ENCODE peak calls at places on chromosomes 4 and X, in ten cellular contexts. T is activated T-helper 1 cell treated with anti-CD3 and anti-CD28 coated beads, Interleukin-2, amount 50 U/mL, for 16 hours; A is activated naive CD4-positive, alpha-beta T cell; X is progenitor cell of endocrine pancreas; J is stimulated activated CD4-positive, alpha-beta T cell treated with anti-CD3 and anti-CD28 coated beads, TNF-alpha, amount 100 ng/mL, for 48 hours; S is stimulated activated CD8-positive, alpha-beta memory T cell treated with anti-CD3 and anti-CD28 coated beads, Interleukin-15, amount 100 ng/mL, for 4 hours; P is T-helper 1 cell; K is T follicular helper cell; N is AG10803; U is activated naive CD8-positive, alpha-beta T cell treated with anti-CD3 and anti-CD28 coated beads, Interleukin-2, amount 50 U/mL, for 24 hours. O is an unnamed sample.

GRCh38 chr4:158067646-158068045 is 105.2 kb downstream of the GASK1B start:
- DNase-seq in X (no peak), N (peak), P (no peak), A (no peak), S (no peak), U (no peak), J (no peak), K (no peak), T (no peak), O (no peak)

GRCh38 chr4:153467897-153468262 is 1.7 kb downstream of the TMEM131L start:
- DNase-seq in N (no peak), S (no peak), T (no peak), A (no peak), J (no peak), U (no peak), P (no peak), K (no peak), X (no peak), O (no peak)

GRCh38 chr4:140059159-140059558 is 94.8 kb downstream of the MAML3 start:
- DNase-seq in P (no peak), N (no peak), A (no peak), X (no peak), T (no peak), S (no peak), U (no peak), J (no peak), K (no peak), O (no peak)

GRCh38 chrX:23898412-23898959 is 9.3 kb downstream of the APOO start:
- DNase-seq in K (no peak), X (no peak), T (no peak), U (no peak), S (no peak), J (no peak), P (no peak), N (peak), A (no peak), O (no peak)

GRCh38 chr4:84952004-84952403 is 14.5 kb downstream of the WDFY3 start:
- DNase-seq in X (no peak), T (no peak), S (no peak), P (no peak), U (no peak), N (peak), K (no peak), A (no peak), J (no peak), O (no peak)

GRCh38 chr4:189200346-189200745 is 740.3 kb upstream of the FRG1 start:
- DNase-seq in P (no peak), S (no peak), T (no peak), U (no peak), J (no peak), K (no peak), N (no peak), A (no peak), X (no peak), O (no peak)

GRCh38 chr4:16714191-16714590 is 184.3 kb downstream of the LDB2 start:
- DNase-seq in K (no peak), J (no peak), A (no peak), N (no peak), S (no peak), X (no peak), T (no peak), U (no peak), P (no peak), O (no peak)

GRCh38 chr4:7425591-7426468 is 8.9 kb downstream of the PSAPL1 start:
- DNase-seq in U (no peak), S (no peak), T (peak), A (no peak), X (no peak), K (no peak), J (no peak), N (no peak), P (no peak), O (no peak)

GRCh38 chr4:108611360-108611759 is 9.0 kb upstream of the RPL34 start:
- DNase-seq in X (no peak), N (peak), P (no peak), T (no peak), S (no peak), A (no peak), K (no peak), U (no peak), J (no peak), O (no peak)

GRCh38 chr4:172996571-172997216 is 171.9 kb upstream of the GALNT7 start:
- DNase-seq in U (no peak), K (no peak), N (peak), A (no peak), T (no peak), P (no peak), X (no peak), S (no peak), J (no peak), O (no peak)

O was measured in endothelial cell.